ENCODE peak calls at places on chromosomes 13 and 19, in four cellular contexts. T is H1, A is GM12878, E is HepG2. Q is an unnamed sample.

GRCh38 chr19:52507266-52507665 is 20.2 kb upstream of the ZNF808 start:
- DNase-seq in T (no peak), A (no peak), E (no peak), Q (no peak)

GRCh38 chr19:41431426-41432386 is 4.5 kb upstream of the B3GNT8 start:
- DNase-seq in T (no peak), A (no peak), E (peak), Q (no peak)

GRCh38 chr13:59394526-59394925 is 769.2 kb downstream of the DIAPH3 start:
- DNase-seq in T (no peak), A (no peak), E (no peak), Q (no peak)

GRCh38 chr19:10965398-10965797 is 4.6 kb downstream of the SMARCA4 start:
- DNase-seq in T (no peak), A (no peak), E (no peak), Q (no peak)

GRCh38 chr19:11173516-11174155 is 18.1 kb upstream of the SPC24 start:
- DNase-seq in T (no peak), A (no peak), E (no peak), Q (no peak)

GRCh38 chr13:44157614-44158013 is 216.0 kb upstream of the SERP2 start:
- DNase-seq in T (no peak), A (no peak), E (no peak), Q (no peak)

GRCh38 chr13:20002766-20003165 is 44.2 kb downstream of the ZMYM2 start:
- DNase-seq in T (no peak), A (no peak), E (no peak), Q (no peak)

GRCh38 chr13:24693862-24694471 is 13.8 kb downstream of the ATP12A start:
- DNase-seq in T (peak), A (no peak), E (peak), Q (no peak)

GRCh38 chr19:5718579-5719273 is 1.2 kb downstream of the LONP1 start:
- DNase-seq in T (no peak), A (peak), E (peak), Q (no peak)

GRCh38 chr19:1918975-1919374 is 13.8 kb downstream of the ADAT3 start:
- DNase-seq in T (no peak), A (no peak), E (no peak), Q (no peak)

GRCh38 chr13:81683526-81683925 is 1342.6 kb upstream of the SPRY2 start:
- DNase-seq in T (no peak), A (no peak), E (no peak), Q (no peak)

GRCh38 chr19:44643605-44644390 is at the start of gene PVR:
- DNase-seq in T (peak), A (no peak), E (peak), Q (no peak)

GRCh38 chr13:66644855-66645460 is 585.2 kb downstream of the PCDH9 start:
- DNase-seq in T (no peak), A (no peak), E (no peak), Q (no peak)

GRCh38 chr19:53898680-53899341 is 10.3 kb upstream of the CACNG7 start:
- DNase-seq in T (peak), A (no peak), E (no peak), Q (peak)

GRCh38 chr19:10760268-10760944 is 42.5 kb downstream of the DNM2 start:
- DNase-seq in T (no peak), A (no peak), E (no peak), Q (no peak)

GRCh38 chr19:13207237-13208130 is 57.3 kb downstream of the IER2 start:
- DNase-seq in T (peak), A (no peak), E (no peak), Q (no peak)

GRCh38 chr19:43678512-43678911 is 8.5 kb upstream of the PLAUR start:
- DNase-seq in T (no peak), A (no peak), E (no peak), Q (no peak)

GRCh38 chr19:6271721-6272410 is 7.9 kb downstream of the MLLT1 start:
- DNase-seq in T (no peak), A (no peak), E (no peak), Q (no peak)

GRCh38 chr13:51770160-51770559 is 33.8 kb downstream of the DHRS12 start:
- DNase-seq in T (no peak), A (no peak), E (peak), Q (no peak)

GRCh38 chr19:53771133-53771532 is 53.0 kb downstream of the NLRP12 start:
- DNase-seq in T (no peak), A (no peak), E (no peak), Q (no peak)

GRCh38 chr13:32427852-32428580 is at the start of gene N4BP2L1:
- DNase-seq in T (peak), A (peak), E (peak), Q (no peak)

GRCh38 chr13:40334616-40335015 is 331.8 kb downstream of the FOXO1 start:
- DNase-seq in T (peak), A (no peak), E (no peak), Q (no peak)

GRCh38 chr13:91058066-91058465 is 289.4 kb upstream of the MIR17HG start:
- DNase-seq in T (no peak), A (no peak), E (no peak), Q (peak)

GRCh38 chr19:58409010-58409790 is 751 bp downstream of the ZNF584 start:
- DNase-seq in T (peak), A (no peak), E (no peak), Q (no peak)

GRCh38 chr13:79477968-79478367 is 3.0 kb upstream of the NDFIP2 start:
- DNase-seq in T (no peak), A (no peak), E (no peak), Q (no peak)

GRCh38 chr13:60229708-60230272 is 66.1 kb upstream of the DIAPH3 start:
- DNase-seq in T (no peak), A (no peak), E (no peak), Q (no peak)

GRCh38 chr19:49145485-49146407 is 9.4 kb downstream of the HRC start:
- DNase-seq in T (peak), A (peak), E (peak), Q (peak)

GRCh38 chr19:36604656-36605100 is 435 bp upstream of the ZNF382 start:
- DNase-seq in T (no peak), A (peak), E (peak), Q (no peak)

GRCh38 chr19:38730731-38731589 is 13.3 kb downstream of the CAPN12 start:
- DNase-seq in T (no peak), A (no peak), E (no peak), Q (no peak)

GRCh38 chr13:68927387-68928026 is 1180.1 kb upstream of the ATXN8OS start:
- DNase-seq in T (no peak), A (no peak), E (peak), Q (peak)

GRCh38 chr13:75934889-75935288 is 298.8 kb downstream of the LMO7 start:
- DNase-seq in T (no peak), A (no peak), E (no peak), Q (no peak)

GRCh38 chr19:52190679-52191293 is 934 bp downstream of the PPP2R1A start:
- DNase-seq in T (peak), A (no peak), E (no peak), Q (no peak)

DNA sequence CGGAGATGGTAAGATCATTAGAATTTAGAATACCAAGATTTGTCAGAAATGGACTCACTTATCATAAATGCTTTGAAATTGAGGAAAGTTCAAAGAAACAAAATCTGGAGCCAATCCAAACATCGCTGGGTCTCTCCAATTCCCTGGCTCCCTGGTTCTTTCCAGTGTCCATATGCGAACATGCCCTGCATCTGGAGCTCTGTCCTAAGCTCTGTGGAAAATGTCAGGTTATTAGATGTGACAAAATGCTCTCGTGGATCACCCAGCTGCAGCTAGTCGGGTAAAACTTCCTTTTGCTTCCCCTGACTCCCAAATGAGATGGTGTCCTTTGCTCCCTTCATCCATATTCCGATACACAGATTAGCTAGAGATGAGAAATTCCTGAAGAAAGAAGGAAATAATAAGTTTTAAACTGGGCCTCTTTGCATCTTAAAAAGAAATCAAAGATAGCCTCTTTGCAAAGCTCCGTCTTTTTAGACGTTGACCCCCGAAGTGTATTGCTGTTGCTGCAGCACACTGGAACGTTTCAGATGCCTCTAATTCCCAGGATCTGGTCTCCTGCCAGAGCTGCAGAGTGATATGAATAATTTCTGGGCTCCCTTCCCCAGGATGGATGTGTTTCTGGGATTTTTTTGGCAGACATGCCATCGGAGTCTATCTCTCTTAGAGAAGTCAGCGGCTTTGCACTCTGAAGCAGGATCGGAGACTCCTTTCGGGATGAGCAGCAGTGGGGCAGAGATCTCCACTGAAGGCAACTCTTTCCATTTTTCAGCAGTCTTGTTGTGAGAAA is 102.9 kb downstream of the TEX26 start:
- DNase-seq in T (no peak), A (no peak), E (no peak), Q (no peak)
- TF ChIP-seq SUZ12 in T (no peak), A (no peak), E (no peak), Q (no peak)

GRCh38 chr13:50526771-50527567 is 316.5 kb downstream of the DLEU7 start:
- DNase-seq in T (no peak), A (no peak), E (no peak), Q (no peak)

GRCh38 chr13:50524540-50524939 is 319.0 kb downstream of the DLEU7 start:
- DNase-seq in T (no peak), A (no peak), E (no peak), Q (no peak)

GRCh38 chr13:50531917-50532899 is 311.3 kb downstream of the DLEU7 start:
- DNase-seq in T (no peak), A (no peak), E (no peak), Q (no peak)

GRCh38 chr13:50527612-50528509 is 315.6 kb downstream of the DLEU7 start:
- DNase-seq in T (no peak), A (no peak), E (no peak), Q (no peak)

DNA sequence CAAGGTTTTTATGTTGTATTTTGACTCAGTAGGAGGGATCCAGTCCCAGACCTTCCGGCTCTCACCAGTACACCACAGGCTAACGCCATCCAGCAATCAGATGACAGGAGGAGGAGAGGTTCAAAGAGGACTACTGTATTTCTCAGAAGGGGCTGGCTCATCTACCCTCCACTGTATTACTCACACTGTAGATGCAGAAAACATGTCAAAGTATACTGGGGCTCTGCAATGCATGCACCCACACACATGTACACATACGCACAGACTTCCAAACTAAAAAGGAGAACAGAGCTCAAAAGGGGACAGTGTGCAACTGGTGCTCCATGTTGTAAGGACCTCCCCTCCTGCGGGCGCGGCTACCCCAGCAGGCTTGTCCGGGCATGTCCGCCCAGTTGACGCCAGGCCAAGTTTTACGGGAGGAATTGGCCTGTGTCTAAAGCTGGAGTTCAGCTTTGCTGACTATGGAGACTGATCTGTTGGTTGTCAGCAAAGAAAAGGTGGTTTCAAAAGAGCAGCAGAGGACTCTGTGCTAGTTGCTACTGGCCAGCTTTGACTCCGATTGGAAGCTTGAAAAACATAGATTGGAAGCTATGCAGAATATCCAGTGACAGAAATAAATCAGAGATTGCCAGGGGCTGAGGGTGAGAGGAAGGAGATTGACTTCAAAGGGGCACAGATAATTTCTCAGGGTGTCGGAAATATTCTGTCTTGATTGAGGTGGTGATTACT is 314.2 kb downstream of the DLEU7 start:
- DNase-seq in T (no peak), A (no peak), E (no peak), Q (no peak)
- TF ChIP-seq YY1 in T (no peak), A (no peak), E (no peak), Q (no peak)

GRCh38 chr19:18969953-18970659 is 29.1 kb upstream of the HOMER3 start:
- DNase-seq in T (no peak), A (no peak), E (no peak), Q (no peak)
- TF ChIP-seq SUZ12 in T (no peak), A (no peak), E (no peak), Q (no peak)

GRCh38 chr13:98493035-98493401 is 83.9 kb downstream of the STK24 start:
- DNase-seq in T (no peak), A (no peak), E (no peak), Q (no peak)

GRCh38 chr13:98495627-98496238 is 81.2 kb downstream of the STK24 start:
- DNase-seq in T (no peak), A (no peak), E (peak), Q (no peak)

GRCh38 chr13:98496966-98497365 is 79.9 kb downstream of the STK24 start:
- DNase-seq in T (no peak), A (no peak), E (no peak), Q (no peak)

GRCh38 chr13:98494769-98495168 is 82.1 kb downstream of the STK24 start:
- DNase-seq in T (no peak), A (no peak), E (no peak), Q (no peak)

DNA sequence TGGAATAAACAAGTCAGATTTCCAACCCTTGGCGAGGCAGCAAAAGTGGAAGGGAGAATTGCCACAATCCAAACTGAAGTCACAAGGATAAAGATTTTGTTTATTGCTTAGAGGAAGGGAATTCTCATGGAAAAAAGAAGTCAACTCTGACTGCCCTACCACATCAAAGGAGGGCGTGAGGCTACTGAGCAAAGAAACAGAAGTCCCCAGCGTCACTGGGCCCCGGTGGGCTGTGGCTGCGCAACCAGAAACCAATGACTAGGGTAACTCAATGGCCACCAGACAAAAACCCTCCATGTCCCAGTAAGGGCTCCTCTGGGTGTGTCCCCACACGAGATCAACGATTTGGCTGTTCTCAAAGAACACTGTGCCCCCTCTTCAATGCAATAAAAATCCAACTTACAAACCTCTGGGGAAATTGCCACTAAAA is 80.7 kb downstream of the STK24 start:
- DNase-seq in T (no peak), A (no peak), E (peak), Q (no peak)
- TF ChIP-seq YY1 in T (no peak), A (no peak), E (no peak), Q (no peak)